ENCODE peak calls at places on chromosomes 7 and 10, in four cellular contexts. One of them, this sample, is unnamed.
A peak's percentile ranks its signal among the peaks of the same experiment; 100 is the strongest.

GRCh38 chr7:130899638-130900401 is 165.8 kb upstream of the KLF14 start:
- DNase-seq in HEK293T: no peak
- DNase-seq in posterior cingulate gyrus: no peak
- DNase-seq in iris pigment epithelial cell: no peak
- DNase-seq in this sample: no peak

GRCh38 chr10:52313350-52314006 is 603 bp upstream of the DKK1 start:
- DNase-seq in posterior cingulate gyrus: peak; percentile 72
- DNase-seq in HEK293T: peak; percentile 53
- DNase-seq in iris pigment epithelial cell: no peak
- DNase-seq in this sample: peak; percentile 8

GRCh38 chr7:514651-515598 is 4.7 kb downstream of the PDGFA start:
- DNase-seq in posterior cingulate gyrus: peak; percentile 92
- DNase-seq in iris pigment epithelial cell: peak; percentile 36
- DNase-seq in HEK293T: no peak
- DNase-seq in this sample: no peak

GRCh38 chr10:131478398-131478989 is 167.0 kb upstream of the TCERG1L start:
- DNase-seq in posterior cingulate gyrus: no peak
- DNase-seq in HEK293T: no peak
- DNase-seq in iris pigment epithelial cell: no peak
- DNase-seq in this sample: no peak

GRCh38 chr7:122301858-122302745 is 2.4 kb downstream of the FEZF1 start:
- DNase-seq in HEK293T: no peak
- DNase-seq in iris pigment epithelial cell: no peak
- DNase-seq in posterior cingulate gyrus: peak; percentile 72
- DNase-seq in this sample: peak; percentile 32

GRCh38 chr7:138075350-138075749 is 909 bp upstream of the AKR1D1 start:
- DNase-seq in HEK293T: no peak
- DNase-seq in iris pigment epithelial cell: no peak
- DNase-seq in posterior cingulate gyrus: no peak
- DNase-seq in this sample: no peak

GRCh38 chr7:96738705-96739104 is 29.1 kb upstream of the SEM1 start:
- DNase-seq in HEK293T: no peak
- DNase-seq in iris pigment epithelial cell: no peak
- DNase-seq in posterior cingulate gyrus: no peak
- DNase-seq in this sample: no peak

GRCh38 chr10:20765066-20765465 is 132.0 kb downstream of the NEBL start:
- DNase-seq in HEK293T: no peak
- DNase-seq in iris pigment epithelial cell: no peak
- DNase-seq in posterior cingulate gyrus: no peak
- DNase-seq in this sample: no peak

GRCh38 chr10:115020449-115020848 is 72.7 kb upstream of the ATRNL1 start:
- DNase-seq in iris pigment epithelial cell: no peak
- DNase-seq in HEK293T: no peak
- DNase-seq in posterior cingulate gyrus: no peak
- DNase-seq in this sample: no peak

GRCh38 chr7:102279537-102280400 is 6.9 kb upstream of the SH2B2 start:
- DNase-seq in iris pigment epithelial cell: peak; percentile 31
- DNase-seq in HEK293T: peak; percentile 84
- DNase-seq in posterior cingulate gyrus: no peak
- DNase-seq in this sample: peak; percentile 76

GRCh38 chr7:28629216-28629848 is 217.0 kb downstream of the CREB5 start:
- DNase-seq in posterior cingulate gyrus: no peak
- DNase-seq in HEK293T: no peak
- DNase-seq in iris pigment epithelial cell: peak; percentile 28
- DNase-seq in this sample: no peak

GRCh38 chr10:110312206-110312605 is 7.5 kb upstream of the SMNDC1 start:
- DNase-seq in iris pigment epithelial cell: no peak
- DNase-seq in HEK293T: no peak
- DNase-seq in posterior cingulate gyrus: no peak
- DNase-seq in this sample: no peak

GRCh38 chr7:148084138-148084537 is 506.4 kb upstream of the C7orf33 start:
- DNase-seq in HEK293T: peak; percentile 64
- DNase-seq in posterior cingulate gyrus: no peak
- DNase-seq in iris pigment epithelial cell: peak; percentile 45
- DNase-seq in this sample: peak; percentile 49

GRCh38 chr7:947391-948210 is 6.9 kb downstream of the ADAP1 start:
- DNase-seq in HEK293T: no peak
- DNase-seq in iris pigment epithelial cell: no peak
- DNase-seq in posterior cingulate gyrus: peak; percentile 72
- DNase-seq in this sample: no peak

GRCh38 chr10:78236416-78237015 is 202.9 kb downstream of the RPS24 start:
- DNase-seq in iris pigment epithelial cell: no peak
- DNase-seq in HEK293T: no peak
- DNase-seq in posterior cingulate gyrus: no peak
- DNase-seq in this sample: no peak

GRCh38 chr7:70728873-70729552 is 402.9 kb upstream of the GALNT17 start:
- DNase-seq in HEK293T: no peak
- DNase-seq in posterior cingulate gyrus: no peak
- DNase-seq in iris pigment epithelial cell: peak; percentile 35
- DNase-seq in this sample: no peak

GRCh38 chr7:100126931-100127865 is at the start of gene MBLAC1:
- DNase-seq in iris pigment epithelial cell: peak; percentile 92
- DNase-seq in HEK293T: peak; percentile 84
- DNase-seq in posterior cingulate gyrus: peak; percentile 97
- DNase-seq in this sample: peak; percentile 83

GRCh38 chr7:142722289-142722794 is 26.9 kb upstream of the PRSS1 start:
- DNase-seq in HEK293T: no peak
- DNase-seq in iris pigment epithelial cell: no peak
- DNase-seq in posterior cingulate gyrus: no peak
- DNase-seq in this sample: no peak

GRCh38 chr10:47214520-47214919 is 85.5 kb upstream of the GDF10 start:
- DNase-seq in iris pigment epithelial cell: no peak
- DNase-seq in posterior cingulate gyrus: no peak
- DNase-seq in HEK293T: no peak
- DNase-seq in this sample: no peak

GRCh38 chr10:38127812-38128211 is 33.7 kb downstream of the ZNF37A start:
- DNase-seq in posterior cingulate gyrus: no peak
- DNase-seq in iris pigment epithelial cell: no peak
- DNase-seq in HEK293T: no peak
- DNase-seq in this sample: no peak

GRCh38 chr7:100865372-100865911 is 1.7 kb upstream of the TRIP6 start:
- DNase-seq in HEK293T: no peak
- DNase-seq in iris pigment epithelial cell: no peak
- DNase-seq in posterior cingulate gyrus: peak; percentile 73
- DNase-seq in this sample: no peak

GRCh38 chr7:30650455-30650854 is 31.8 kb downstream of the CRHR2 start:
- DNase-seq in HEK293T: no peak
- DNase-seq in iris pigment epithelial cell: no peak
- DNase-seq in posterior cingulate gyrus: peak; percentile 26
- DNase-seq in this sample: no peak

GRCh38 chr10:114305521-114305925 is 66.5 kb downstream of the VWA2 start:
- DNase-seq in HEK293T: no peak
- DNase-seq in posterior cingulate gyrus: no peak
- DNase-seq in iris pigment epithelial cell: no peak
- DNase-seq in this sample: no peak

GRCh38 chr7:49228447-49228846 is 304.1 kb downstream of the CDC14C start:
- DNase-seq in iris pigment epithelial cell: no peak
- DNase-seq in posterior cingulate gyrus: no peak
- DNase-seq in HEK293T: no peak
- DNase-seq in this sample: no peak